ENCODE peak calls at places on chromosomes 11 and 22, in four cellular contexts. D is spleen, Z is endodermal cell, R is heart left ventricle. J is an unnamed sample. For H3K27me3 and H3K4me1, the result is how much of the 10 kb centered on the place peaks cover.

GRCh38 chr11:9550209-9550628 is 23.3 kb upstream of the WEE1 start:
- DNase-seq in D (no peak), Z (no peak), R (no peak), J (no peak)

GRCh38 chr11:122517403-122518379 is 137.8 kb upstream of the UBASH3B start:
- DNase-seq in Z (peak), D (no peak), R (no peak), J (no peak)

GRCh38 chr11:92024788-92025187 is 199.8 kb upstream of the FAT3 start:
- DNase-seq in D (no peak), Z (no peak), R (no peak), J (no peak)

GRCh38 chr22:29625090-29625825 is 21.8 kb downstream of the NF2 start:
- DNase-seq in D (no peak), Z (peak), R (no peak), J (no peak)

GRCh38 chr22:42862045-42862734 is 5.1 kb upstream of the ARFGAP3 start:
- DNase-seq in Z (no peak), D (no peak), R (no peak), J (no peak)

GRCh38 chr22:28788601-28789000 is 11.8 kb downstream of the XBP1 start:
- DNase-seq in R (no peak), D (no peak), Z (no peak), J (no peak)

GRCh38 chr22:28903719-28904118 is 20.3 kb downstream of the ZNRF3 start:
- DNase-seq in D (no peak), R (no peak), Z (peak), J (peak)

GRCh38 chr11:134664863-134665535 is 253.0 kb upstream of the B3GAT1 start:
- DNase-seq in R (no peak), D (peak), Z (peak), J (peak)

GRCh38 chr22:42608481-42609361 is 6.0 kb downstream of the POLDIP3 start:
- DNase-seq in R (no peak), D (no peak), Z (no peak), J (no peak)

GRCh38 chr22:46761539-46762237 is 762 bp upstream of the TBC1D22A start:
- DNase-seq in R (no peak), D (peak), Z (no peak), J (no peak)

GRCh38 chr11:101620026-101620425 is 36.2 kb upstream of the TRPC6 start:
- DNase-seq in R (no peak), Z (no peak), D (no peak), J (no peak)

GRCh38 chr11:112470355-112470754 is 209.7 kb upstream of the PLET1 start:
- DNase-seq in D (no peak), Z (no peak), R (no peak), J (no peak)

GRCh38 chr22:17064498-17065100 is 20.2 kb upstream of the IL17RA start:
- DNase-seq in Z (no peak), R (no peak), D (no peak), J (no peak)

GRCh38 chr11:117384045-117384444 is 56.4 kb downstream of the CEP164 start:
- DNase-seq in D (no peak), Z (no peak), R (no peak), J (no peak)

GRCh38 chr11:2804701-2805387 is 80.7 kb downstream of the CDKN1C start:
- DNase-seq in Z (peak), D (peak), R (peak), J (no peak)

GRCh38 chr11:2804189-2804588 is 81.4 kb downstream of the CDKN1C start:
- DNase-seq in Z (peak), D (peak), R (no peak), J (peak)

GRCh38 chr11:2806351-2807058 is 79.1 kb downstream of the CDKN1C start:
- DNase-seq in R (peak), D (peak), Z (peak), J (peak)

GRCh38 chr11:2807276-2807681 is 78.3 kb downstream of the CDKN1C start:
- DNase-seq in D (peak), R (peak), Z (peak), J (peak)

DNA sequence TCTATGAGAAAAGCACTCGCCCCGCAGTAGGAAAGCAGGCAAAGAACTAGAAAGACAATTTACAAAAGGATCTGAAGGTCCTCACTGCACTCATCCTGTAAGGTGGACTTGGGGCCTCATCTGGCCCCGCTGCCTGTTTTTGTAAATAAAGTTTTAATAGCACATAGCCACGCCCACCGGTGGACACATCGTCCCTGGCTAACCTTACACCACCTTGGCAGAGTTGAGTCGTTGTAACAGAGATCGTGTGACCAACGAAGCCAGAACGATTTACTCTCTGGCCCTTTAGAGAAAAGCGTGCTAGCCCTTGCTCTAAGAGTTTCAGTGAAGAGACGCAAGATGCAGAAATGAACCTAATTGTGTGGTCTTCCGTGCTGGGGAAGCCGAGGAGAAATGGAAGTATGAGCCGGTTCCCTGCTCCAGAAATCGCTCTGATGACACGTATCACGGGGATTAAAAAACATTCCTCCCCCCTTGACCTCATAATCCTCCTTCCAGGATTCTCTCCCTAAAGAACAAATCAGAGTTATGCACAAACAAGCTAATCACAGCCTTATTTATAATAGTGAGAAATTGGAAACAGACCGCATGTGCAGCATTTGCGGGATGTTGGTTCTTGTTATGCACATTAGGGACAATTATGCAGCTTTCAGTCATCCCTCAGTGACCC is 80.1 kb downstream of the CDKN1C start:
- DNase-seq in D (peak), R (no peak), Z (peak), J (no peak)
- H3K27me3 ChIP-seq in D (under half), R (under half), Z (under half), J (under half)

GRCh38 chr11:77421041-77421723 is 52.7 kb downstream of the PAK1 start:
- DNase-seq in D (no peak), R (no peak), Z (no peak), J (no peak)

GRCh38 chr11:77416357-77416756 is 57.5 kb downstream of the PAK1 start:
- DNase-seq in D (no peak), R (no peak), Z (no peak), J (no peak)

GRCh38 chr11:77418155-77418980 is 55.5 kb downstream of the PAK1 start:
- DNase-seq in R (no peak), Z (no peak), D (no peak), J (no peak)

GRCh38 chr11:77422690-77423089 is 51.2 kb downstream of the PAK1 start:
- DNase-seq in D (no peak), R (no peak), Z (no peak), J (no peak)

GRCh38 chr11:77418981-77419592 is 54.8 kb downstream of the PAK1 start:
- DNase-seq in R (no peak), D (no peak), Z (no peak), J (no peak)
- H3K4me1 ChIP-seq in R (under half), D (under half), Z (under half), J (under half)

DNA sequence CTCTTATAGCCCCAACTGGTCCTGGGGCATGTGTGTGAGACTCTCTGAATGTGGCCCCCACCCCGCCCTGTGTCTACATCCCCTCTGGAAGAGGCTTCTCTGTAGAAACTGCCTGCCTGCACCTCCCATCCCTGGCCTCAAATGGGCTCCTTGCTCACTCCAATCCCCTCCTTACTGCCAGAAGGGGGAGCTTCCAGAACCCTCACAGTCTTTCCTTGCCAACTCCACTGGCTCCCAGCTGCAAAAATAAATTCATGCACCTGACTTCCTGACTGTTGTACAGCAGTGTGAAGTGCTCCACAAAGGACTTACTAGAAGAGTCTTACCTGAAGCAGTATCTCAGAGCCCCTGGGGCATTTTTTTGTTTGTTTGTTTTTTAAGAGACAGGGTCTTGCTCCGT is 15.2 kb upstream of the SERPIND1 start:
- DNase-seq in D (no peak), Z (peak), R (no peak), J (no peak)
- TF ChIP-seq CTCF in D (no peak), Z (peak), R (no peak), J (no peak)

GRCh38 chr11:27722945-27723344 is 22.7 kb upstream of the BDNF start:
- DNase-seq in R (no peak), Z (peak), D (no peak), J (no peak)
- H3K27me3 ChIP-seq in R (half or more), Z (half or more), D (half or more), J (half or more)

GRCh38 chr11:12840871-12841516 is 166.8 kb downstream of the TEAD1 start:
- DNase-seq in R (no peak), Z (peak), D (no peak), J (no peak)
- H3K4me1 ChIP-seq in R (under half), Z (under half), D (under half), J (under half)

GRCh38 chr11:47466701-47467250 is 17.8 kb upstream of the RAPSN start:
- DNase-seq in Z (peak), R (peak), D (peak), J (peak)
- TF ChIP-seq CTCF in Z (no peak), R (no peak), D (no peak), J (no peak)

GRCh38 chr22:26977741-26978140 is 320.4 kb downstream of the MIAT start:
- DNase-seq in Z (peak), R (no peak), D (no peak), J (no peak)

GRCh38 chr22:26981111-26981510 is 323.7 kb downstream of the MIAT start:
- DNase-seq in D (no peak), Z (no peak), R (no peak), J (no peak)

GRCh38 chr22:26975865-26976264 is 318.5 kb downstream of the MIAT start:
- DNase-seq in D (no peak), R (no peak), Z (no peak), J (no peak)

GRCh38 chr22:26981520-26981919 is 324.1 kb downstream of the MIAT start:
- DNase-seq in Z (no peak), R (no peak), D (no peak), J (no peak)

GRCh38 chr22:26979294-26979693 is 321.9 kb downstream of the MIAT start:
- DNase-seq in D (no peak), R (no peak), Z (peak), J (no peak)
- H3K27me3 ChIP-seq in D (under half), R (under half), Z (half or more), J (under half)

GRCh38 chr11:76208829-76209670 is 2.7 kb upstream of the WNT11 start:
- DNase-seq in R (peak), Z (peak), D (peak), J (peak)

GRCh38 chr11:76209671-76209955 is 3.3 kb upstream of the WNT11 start:
- DNase-seq in R (no peak), Z (no peak), D (no peak), J (no peak)

GRCh38 chr11:76209956-76210885 is 3.9 kb upstream of the WNT11 start:
- DNase-seq in D (peak), R (peak), Z (peak), J (peak)

GRCh38 chr11:76207642-76208378 is 1.5 kb upstream of the WNT11 start:
- DNase-seq in D (peak), Z (peak), R (peak), J (peak)

GRCh38 chr11:76208438-76208828 is 2.1 kb upstream of the WNT11 start:
- DNase-seq in R (no peak), Z (no peak), D (no peak), J (no peak)
- H3K4me1 ChIP-seq in R (half or more), Z (under half), D (half or more), J (under half)

GRCh38 chr11:11155962-11156815 is 196.9 kb downstream of the CSNK2A3 start:
- DNase-seq in R (no peak), Z (peak), D (no peak), J (no peak)
- TF ChIP-seq CTCF in R (peak), Z (peak), D (peak), J (no peak)